ENCODE peak calls at places on chromosomes 11 and 22, in four cellular contexts. I, P, B and U are unnamed samples. For H3K4me1, the result is how much of the 10 kb centered on the place peaks cover.

GRCh38 chr22:41052661-41053490 is 39.5 kb upstream of the EP300 start:
- DNase-seq in I (no peak), B (peak), P (no peak), U (no peak)

GRCh38 chr22:29330753-29331152 is 15.3 kb upstream of the RASL10A start:
- DNase-seq in P (no peak), B (peak), I (peak), U (peak)

GRCh38 chr11:85918910-85919794 is 64.0 kb downstream of the CCDC83 start:
- DNase-seq in B (no peak), I (no peak), P (no peak), U (no peak)

GRCh38 chr22:19703869-19704268 is 10.4 kb upstream of the SEPTIN5 start:
- DNase-seq in B (no peak), P (no peak), I (peak), U (no peak)

GRCh38 chr11:101553891-101554292 is 29.9 kb downstream of the TRPC6 start:
- DNase-seq in I (no peak), B (peak), P (no peak), U (no peak)

GRCh38 chr11:55949330-55949729 is 13.1 kb upstream of the OR5I1 start:
- DNase-seq in P (no peak), I (no peak), B (no peak), U (no peak)

GRCh38 chr11:83566948-83567347 is 280.8 kb upstream of the CCDC90B start:
- DNase-seq in P (no peak), B (peak), I (no peak), U (no peak)

GRCh38 chr22:40326905-40327735 is 19.2 kb upstream of the ADSL start:
- DNase-seq in B (peak), I (no peak), P (no peak), U (no peak)

GRCh38 chr22:49100764-49101163 is 726.9 kb downstream of the BRD1 start:
- DNase-seq in B (no peak), I (no peak), P (no peak), U (no peak)

GRCh38 chr11:78203184-78203583 is 14.5 kb downstream of the USP35 start:
- DNase-seq in P (no peak), I (no peak), B (no peak), U (peak)

GRCh38 chr22:19275919-19276600 is 15.5 kb downstream of the CLTCL1 start:
- DNase-seq in P (no peak), I (no peak), B (no peak), U (no peak)

GRCh38 chr22:29479417-29480261 is at the start of gene NEFH:
- DNase-seq in I (no peak), P (no peak), B (no peak), U (no peak)

GRCh38 chr11:66142370-66143263 is 72.5 kb downstream of the PACS1 start:
- DNase-seq in B (peak), P (no peak), I (no peak), U (no peak)

GRCh38 chr11:86511086-86511551 is 136.4 kb downstream of the CCDC81 start:
- DNase-seq in B (peak), P (peak), I (no peak), U (no peak)

GRCh38 chr11:55819330-55819729 is at the start of gene OR5D18:
- DNase-seq in B (no peak), P (no peak), I (no peak), U (no peak)

GRCh38 chr11:61131586-61131985 is 29.3 kb downstream of the CD5 start:
- DNase-seq in B (no peak), I (no peak), P (no peak), U (no peak)
- H3K4me3 ChIP-seq in B (no peak), I (no peak), P (no peak), U (no peak)

DNA sequence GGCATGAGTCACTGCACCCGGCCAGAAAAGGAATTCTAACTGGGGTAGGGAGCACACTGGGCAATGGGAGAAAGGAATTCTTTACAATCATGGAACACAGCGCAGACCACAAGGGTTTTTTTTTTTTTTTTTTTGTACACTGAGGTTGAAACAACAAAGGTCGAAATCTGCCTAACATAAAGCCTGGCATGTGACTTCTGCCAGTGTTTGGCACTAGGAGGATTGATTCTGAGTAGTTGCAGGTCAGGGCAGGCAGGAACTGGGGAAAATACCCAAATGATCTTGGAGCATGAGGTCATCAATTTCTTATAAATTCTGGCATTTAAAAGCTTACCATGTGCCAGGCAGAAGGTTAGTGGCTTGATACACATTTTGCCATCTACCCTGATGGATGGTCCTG is 202.0 kb upstream of the SNX19 start:
- DNase-seq in P (no peak), I (no peak), B (no peak), U (no peak)
- H3K4me1 ChIP-seq in P (under half), I (under half), B (under half), U (under half)

GRCh38 chr22:17164392-17165024 is 5.4 kb upstream of the HDHD5 start:
- DNase-seq in I (no peak), B (no peak), P (no peak), U (no peak)
- TF ChIP-seq CTCF in I (no peak), B (peak), P (no peak), U (no peak)

GRCh38 chr11:130651266-130651855 is 202.9 kb downstream of the ADAMTS15 start:
- DNase-seq in P (no peak), B (no peak), I (no peak), U (no peak)

GRCh38 chr11:130655308-130655707 is 206.9 kb downstream of the ADAMTS15 start:
- DNase-seq in I (no peak), B (no peak), P (no peak), U (no peak)

GRCh38 chr11:130653838-130654601 is 205.6 kb downstream of the ADAMTS15 start:
- DNase-seq in I (peak), P (peak), B (peak), U (no peak)

GRCh38 chr11:130650456-130651068 is 202.1 kb downstream of the ADAMTS15 start:
- DNase-seq in P (no peak), B (peak), I (no peak), U (no peak)

GRCh38 chr11:130652671-130653335 is 204.4 kb downstream of the ADAMTS15 start:
- DNase-seq in I (peak), B (peak), P (no peak), U (no peak)
- H3K4me3 ChIP-seq in I (no peak), B (no peak), P (no peak), U (no peak)

DNA sequence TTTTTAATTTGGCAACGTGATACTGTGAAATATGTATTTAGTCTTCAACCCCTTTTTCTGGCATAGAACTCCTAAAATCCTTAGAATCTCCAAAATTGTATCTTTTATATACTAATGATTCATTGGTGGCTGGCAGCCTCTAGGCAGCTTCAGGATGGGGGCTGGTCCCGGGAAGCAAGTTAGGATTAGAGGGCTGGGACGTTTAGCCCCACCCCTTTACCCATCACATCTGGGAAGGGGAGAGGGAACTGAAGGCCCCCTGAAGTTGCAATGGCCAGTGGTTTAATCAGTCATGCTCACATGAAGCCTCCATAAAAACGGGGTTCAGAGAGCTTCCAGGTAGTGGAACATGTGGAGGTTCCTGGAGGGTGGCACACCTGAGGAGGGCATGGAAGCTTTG is 7.1 kb downstream of the IL17RA start:
- DNase-seq in P (no peak), I (no peak), B (no peak), U (no peak)
- H3K4me1 ChIP-seq in P (under half), I (under half), B (under half), U (half or more)

DNA sequence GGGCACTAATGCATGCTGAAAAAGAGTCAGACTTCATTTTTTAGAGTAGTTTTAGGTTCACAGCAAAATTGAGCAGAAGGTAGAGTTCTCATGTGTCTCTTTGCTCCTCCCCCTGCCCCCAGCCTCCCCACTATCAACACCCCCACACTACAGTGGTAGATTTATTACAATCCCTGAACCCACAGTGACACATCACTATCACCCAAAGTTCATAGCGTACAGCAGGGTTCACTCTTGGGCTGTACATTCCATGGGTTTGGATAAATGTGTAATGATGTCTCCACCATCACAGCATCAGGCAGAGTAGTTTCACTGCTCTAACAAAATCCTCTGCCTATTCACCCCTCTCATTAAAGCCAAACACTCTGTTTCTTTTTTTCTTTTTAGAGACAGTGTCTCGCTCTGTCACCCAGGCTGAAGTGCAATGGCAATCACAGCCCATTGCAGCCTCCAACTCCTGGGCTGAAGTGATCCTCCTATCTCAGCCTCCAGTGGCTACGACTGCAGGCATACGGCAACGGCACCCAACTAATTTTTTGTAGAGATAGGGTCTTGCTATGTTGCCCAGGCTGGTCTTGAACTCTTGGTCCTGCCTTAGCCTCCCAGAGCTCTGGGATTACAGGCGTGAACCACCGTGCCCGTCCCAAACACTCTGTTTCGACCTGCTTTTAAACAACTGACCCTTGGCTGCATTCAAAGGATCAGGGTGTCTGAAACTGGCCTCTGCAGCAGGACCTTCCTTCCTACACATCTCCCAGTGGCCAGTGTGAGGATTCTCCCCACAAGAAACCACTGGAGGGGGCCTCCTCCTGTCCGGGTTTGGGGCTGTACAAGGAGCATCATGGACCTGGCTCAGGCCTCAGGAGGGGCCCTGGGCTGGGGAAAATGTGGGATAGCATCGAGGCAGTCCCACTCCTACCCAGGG is 4.2 kb downstream of the BEST1 start:
- DNase-seq in I (no peak), B (no peak), P (no peak), U (no peak)
- TF ChIP-seq CTCF in I (no peak), B (no peak), P (no peak), U (no peak)

DNA sequence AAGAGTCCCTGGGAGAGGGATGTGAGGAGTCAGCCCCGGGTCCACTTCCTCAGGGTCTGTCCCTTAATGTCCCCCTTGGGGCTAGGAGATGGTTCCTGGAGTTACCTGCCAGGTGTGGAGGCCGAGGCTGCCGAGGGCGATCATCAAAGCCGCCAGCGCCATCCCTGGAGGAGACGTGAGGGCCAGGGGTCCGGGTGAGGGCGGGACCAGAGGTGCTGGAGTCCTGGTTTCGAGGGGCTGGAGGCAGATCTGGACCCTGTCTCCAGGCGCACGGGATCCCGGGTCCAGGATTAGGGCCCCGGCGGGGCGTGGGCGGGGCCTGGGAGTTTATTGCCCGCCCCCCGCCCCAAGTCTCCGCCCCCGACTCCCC is at the start of gene ART5:
- DNase-seq in B (no peak), P (no peak), I (no peak), U (no peak)
- H3K4me3 ChIP-seq in B (peak), P (peak), I (peak), U (peak)

DNA sequence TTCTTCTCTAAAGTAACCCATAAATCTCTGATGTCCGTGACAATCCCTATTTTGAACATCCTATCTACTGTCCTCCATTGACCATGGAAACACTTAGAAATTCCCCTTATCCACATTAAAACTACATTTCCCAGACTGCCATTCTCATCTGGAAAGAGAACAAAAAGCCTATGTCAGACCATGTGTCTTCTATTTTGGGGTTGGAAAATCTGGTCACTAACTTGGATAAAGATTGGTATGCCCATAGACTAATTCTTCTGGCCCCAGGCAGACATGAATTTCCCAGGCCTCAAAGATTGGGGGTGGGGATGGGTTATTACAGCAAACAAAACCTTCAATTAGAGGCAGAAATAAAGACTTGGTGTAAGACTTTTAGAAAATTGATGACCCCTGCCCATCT is 30.9 kb upstream of the CREB3L1 start:
- DNase-seq in I (no peak), B (peak), P (no peak), U (no peak)
- H3K4me1 ChIP-seq in I (under half), B (under half), P (under half), U (under half)